ENCODE peak calls at places on chromosomes 4 and X, in nine cellular contexts. D is CD8-positive, alpha-beta T cell; T is tibial nerve; C is fibroblast of lung; O is sigmoid colon; N is right lobe of liver; Y is cardiac muscle cell; R is AG04450; I is SK-N-SH. J is an unnamed sample.

GRCh38 chr4:4332529-4332928 is 42.5 kb downstream of the ZBTB49 start:
- DNase-seq in C (no peak), D (no peak), Y (no peak), R (no peak), N (no peak), I (no peak), T (no peak), O (no peak), J (no peak)

GRCh38 chr4:121733942-121734341 is 31.0 kb downstream of the SMIM43 start:
- DNase-seq in Y (no peak), D (no peak), N (no peak), O (no peak), T (no peak), C (no peak), I (no peak), R (no peak), J (no peak)

GRCh38 chr4:6918345-6918744 is 8.7 kb downstream of the TBC1D14 start:
- DNase-seq in Y (no peak), T (no peak), I (no peak), R (no peak), D (no peak), C (no peak), O (peak; percentile 54), N (no peak), J (no peak)

GRCh38 chrX:153726286-153727107 is 1.8 kb downstream of the ABCD1 start:
- DNase-seq in C (peak; percentile 53), R (no peak), Y (peak; percentile 51), D (peak; percentile 21), N (peak; percentile 69), O (peak; percentile 82), T (peak; percentile 24), I (peak; percentile 80), J (peak; percentile 65)

GRCh38 chrX:40168183-40169015 is 70.6 kb upstream of the BCOR start:
- DNase-seq in C (no peak), I (no peak), T (no peak), O (no peak), R (no peak), Y (no peak), N (peak; percentile 17), D (no peak), J (no peak)

GRCh38 chrX:97132654-97133415 is 249.1 kb downstream of the RPA4 start:
- DNase-seq in O (no peak), R (no peak), Y (peak; percentile 8), C (no peak), D (no peak), N (no peak), T (no peak), I (no peak), J (no peak)

GRCh38 chrX:1528186-1528883 is 8.7 kb downstream of the P2RY8 start:
- DNase-seq in R (no peak), T (no peak), Y (no peak), I (no peak), O (no peak), D (no peak), C (no peak), N (no peak), J (no peak)

GRCh38 chr4:185634066-185634652 is 98.9 kb upstream of the PDLIM3 start:
- DNase-seq in I (peak; percentile 38), C (peak; percentile 24), O (no peak), Y (no peak), N (no peak), R (no peak), D (no peak), T (no peak), J (no peak)

GRCh38 chr4:37976513-37976912 is 16.3 kb downstream of the PTTG2 start:
- DNase-seq in T (no peak), I (no peak), N (no peak), C (peak; percentile 11), Y (peak; percentile 23), D (no peak), O (no peak), R (no peak), J (no peak)
- H3K27ac ChIP-seq in T (peak overlapping the region; percentile 93), I (no peak overlapping the region), N (peak overlapping the region; percentile 99), C (peak overlapping the region; percentile 32), Y (peak overlapping the region; percentile 16), D (peak overlapping the region; percentile 16), O (peak overlapping the region; percentile 98), R (no peak overlapping the region), J (peak overlapping the region; percentile 27)

DNA sequence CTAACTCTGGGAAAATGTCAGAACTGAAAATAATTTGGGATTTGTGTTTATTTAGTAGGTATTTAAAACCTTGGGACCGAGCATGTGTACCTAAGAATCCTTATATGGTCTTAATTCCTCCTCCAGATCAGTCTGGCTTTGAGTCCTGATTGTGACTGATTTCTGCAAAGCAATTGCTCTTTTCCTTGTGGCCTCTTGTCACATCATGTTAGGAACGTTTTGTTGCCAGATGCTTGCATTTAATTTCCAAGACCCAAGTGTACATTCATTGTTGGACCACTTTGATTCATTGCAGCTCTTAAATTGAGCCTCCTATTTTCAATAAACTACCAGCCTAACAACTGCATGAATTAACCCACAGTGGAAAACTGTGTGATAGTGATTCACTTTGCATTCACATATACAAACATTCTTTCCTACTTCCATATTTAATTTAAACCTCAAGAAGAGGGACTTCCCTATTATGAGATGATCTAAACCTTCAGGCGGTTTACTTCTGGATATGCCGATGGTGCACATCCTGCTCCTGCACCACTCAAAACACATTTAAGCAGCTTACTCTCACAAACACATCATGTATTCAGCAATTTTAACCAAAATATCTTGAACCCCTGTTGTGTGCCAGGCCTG is 118.4 kb downstream of the AFF1 start:
- DNase-seq in O (no peak), T (no peak), N (no peak), C (no peak), Y (no peak), I (no peak), R (no peak), D (no peak), J (no peak)
- H3K27ac ChIP-seq in O (peak overlapping the region; percentile 84), T (peak overlapping the region; percentile 86), N (no peak overlapping the region), C (no peak overlapping the region), Y (peak overlapping the region; percentile 81), I (no peak overlapping the region), R (no peak overlapping the region), D (no peak overlapping the region), J (peak overlapping the region; percentile 10)

GRCh38 chr4:79823148-79823763 is 249.8 kb downstream of the ANTXR2 start:
- DNase-seq in I (no peak), Y (peak; percentile 5), R (peak; percentile 7), D (no peak), O (peak; percentile 89), N (no peak), C (peak; percentile 50), T (no peak), J (no peak)
- H3K27ac ChIP-seq in I (no peak overlapping the region), Y (no peak overlapping the region), R (no peak overlapping the region), D (no peak overlapping the region), O (peak overlapping the region; percentile 81), N (no peak overlapping the region), C (no peak overlapping the region), T (no peak overlapping the region), J (no peak overlapping the region)

GRCh38 chr4:158805628-158806471 is 37.0 kb downstream of the FNIP2 start:
- DNase-seq in Y (no peak), O (no peak), T (no peak), I (peak; percentile 47), R (no peak), D (no peak), C (no peak), N (no peak), J (no peak)

GRCh38 chr4:158801677-158802076 is 32.9 kb downstream of the FNIP2 start:
- DNase-seq in Y (no peak), I (no peak), T (no peak), C (no peak), R (no peak), O (no peak), N (no peak), D (no peak), J (no peak)

GRCh38 chr4:158801066-158801465 is 32.2 kb downstream of the FNIP2 start:
- DNase-seq in I (no peak), Y (no peak), O (no peak), N (no peak), T (no peak), D (no peak), R (no peak), C (no peak), J (no peak)

GRCh38 chr4:158799856-158800255 is 31.0 kb downstream of the FNIP2 start:
- DNase-seq in C (no peak), O (no peak), R (no peak), I (no peak), D (no peak), T (no peak), N (no peak), Y (no peak), J (no peak)

GRCh38 chr4:158802914-158803313 is 34.1 kb downstream of the FNIP2 start:
- DNase-seq in O (no peak), R (no peak), N (no peak), C (no peak), I (no peak), Y (no peak), T (no peak), D (no peak), J (no peak)
- H3K27ac ChIP-seq in O (no peak overlapping the region), R (no peak overlapping the region), N (no peak overlapping the region), C (no peak overlapping the region), I (no peak overlapping the region), Y (no peak overlapping the region), T (no peak overlapping the region), D (no peak overlapping the region), J (no peak overlapping the region)

GRCh38 chrX:66000178-66000577 is 39.7 kb downstream of the VSIG4 start:
- DNase-seq in R (no peak), T (no peak), N (no peak), C (no peak), D (no peak), O (no peak), I (no peak), Y (no peak), J (no peak)
- H3K27ac ChIP-seq in R (no peak overlapping the region), T (no peak overlapping the region), N (no peak overlapping the region), C (no peak overlapping the region), D (no peak overlapping the region), O (no peak overlapping the region), I (no peak overlapping the region), Y (no peak overlapping the region), J (no peak overlapping the region)

GRCh38 chrX:129665916-129666644 is 11.3 kb upstream of the APLN start:
- DNase-seq in O (no peak), Y (peak; percentile 84), N (no peak), T (no peak), C (peak; percentile 64), D (no peak), R (peak; percentile 21), I (no peak), J (no peak)
- H3K27ac ChIP-seq in O (no peak overlapping the region), Y (no peak overlapping the region), N (no peak overlapping the region), T (no peak overlapping the region), C (peak overlapping the region; percentile 65), D (no peak overlapping the region), R (peak overlapping the region; percentile 81), I (peak overlapping the region; percentile 71), J (no peak overlapping the region)

DNA sequence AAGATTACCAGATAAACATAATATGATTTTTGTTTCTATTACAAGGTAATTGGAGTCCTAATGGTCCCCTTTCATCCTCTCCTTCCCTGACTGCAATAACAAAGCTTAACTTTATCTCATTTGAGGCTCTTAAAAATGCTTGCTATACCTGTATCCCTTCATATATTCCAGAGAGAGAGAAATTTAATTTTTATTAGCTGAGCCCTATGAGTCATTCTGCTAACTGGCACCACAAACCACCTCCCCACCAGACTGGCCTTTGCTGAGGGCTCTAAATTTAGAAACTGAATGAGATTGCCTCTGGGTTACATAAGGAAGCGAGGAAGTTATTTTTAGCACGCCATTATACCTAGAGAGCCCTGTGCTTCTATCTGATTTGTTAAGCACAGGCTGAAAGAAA is 27.4 kb downstream of the CBLL2 start:
- DNase-seq in C (peak; percentile 78), T (no peak), I (peak; percentile 19), R (no peak), D (no peak), N (no peak), O (peak; percentile 65), Y (peak; percentile 40), J (no peak)
- H3K27ac ChIP-seq in C (no peak overlapping the region), T (no peak overlapping the region), I (peak overlapping the region; percentile 62), R (no peak overlapping the region), D (no peak overlapping the region), N (no peak overlapping the region), O (peak overlapping the region; percentile 31), Y (peak overlapping the region; percentile 79), J (no peak overlapping the region)

GRCh38 chr4:80875642-80876041 is 154.9 kb upstream of the BMP3 start:
- DNase-seq in O (no peak), N (no peak), C (no peak), R (no peak), T (no peak), Y (no peak), D (no peak), I (no peak), J (no peak)
- H3K27ac ChIP-seq in O (no peak overlapping the region), N (no peak overlapping the region), C (no peak overlapping the region), R (no peak overlapping the region), T (no peak overlapping the region), Y (no peak overlapping the region), D (no peak overlapping the region), I (no peak overlapping the region), J (no peak overlapping the region)